ENCODE peak calls at places on chromosome 22, in six cellular contexts. J, P, M, O, Z and Y are unnamed samples.

GRCh38 chr22:40898850-40899357 is 37.0 kb upstream of the DNAJB7 start:
- DNase-seq in J (no peak), P (peak), M (peak), O (no peak), Z (peak), Y (peak)

GRCh38 chr22:18095101-18095805 is 15.4 kb upstream of the TUBA8 start:
- DNase-seq in J (no peak), P (peak), M (no peak), O (no peak), Z (no peak), Y (no peak)

GRCh38 chr22:40857309-40857851 is 432 bp downstream of the XPNPEP3 start:
- DNase-seq in J (no peak), P (no peak), M (no peak), O (no peak), Z (no peak), Y (no peak)

GRCh38 chr22:48585916-48586798 is 1241.5 kb downstream of the BRD1 start:
- DNase-seq in J (no peak), P (no peak), M (no peak), O (no peak), Z (no peak), Y (no peak)

GRCh38 chr22:36741968-36742367 is 34.0 kb downstream of the IFT27 start:
- DNase-seq in J (no peak), P (no peak), M (no peak), O (peak), Z (no peak), Y (no peak)

GRCh38 chr22:22201185-22201924 is 43.2 kb upstream of the VPREB1 start:
- DNase-seq in J (no peak), P (no peak), M (peak), O (peak), Z (peak), Y (peak)

GRCh38 chr22:47174671-47175111 is 412.2 kb downstream of the TBC1D22A start:
- DNase-seq in J (no peak), P (no peak), M (peak), O (peak), Z (no peak), Y (no peak)

GRCh38 chr22:32106930-32107329 is 52.2 kb downstream of the C22orf42 start:
- DNase-seq in J (no peak), P (peak), M (no peak), O (no peak), Z (peak), Y (no peak)

GRCh38 chr22:23237201-23237798 is 57.0 kb downstream of the BCR start:
- DNase-seq in J (no peak), P (peak), M (no peak), O (no peak), Z (peak), Y (no peak)

GRCh38 chr22:19615867-19616581 is 91.8 kb upstream of the CLDN5 start:
- DNase-seq in J (no peak), P (no peak), M (no peak), O (no peak), Z (no peak), Y (no peak)

GRCh38 chr22:44023404-44024287 is 456 bp upstream of the PARVB start:
- DNase-seq in J (peak), P (peak), M (peak), O (peak), Z (peak), Y (no peak)

GRCh38 chr22:47602732-47603131 is 840.3 kb downstream of the TBC1D22A start:
- DNase-seq in J (no peak), P (no peak), M (no peak), O (no peak), Z (no peak), Y (no peak)

GRCh38 chr22:19497245-19497644 is 17.5 kb downstream of the CDC45 start:
- DNase-seq in J (no peak), P (peak), M (no peak), O (peak), Z (no peak), Y (peak)

GRCh38 chr22:48972979-48973693 is 854.5 kb downstream of the BRD1 start:
- DNase-seq in J (no peak), P (no peak), M (no peak), O (no peak), Z (no peak), Y (no peak)

GRCh38 chr22:24994070-24994763 is 41.7 kb downstream of the KIAA1671 start:
- DNase-seq in J (peak), P (peak), M (no peak), O (no peak), Z (no peak), Y (peak)
- TF ChIP-seq CTCF in J (peak), P (no peak), M (no peak), O (no peak), Z (no peak), Y (no peak)

GRCh38 chr22:50443801-50444625 is 30.8 kb downstream of the SBF1 start:
- DNase-seq in J (no peak), P (no peak), M (no peak), O (no peak), Z (no peak), Y (no peak)

GRCh38 chr22:50439314-50440250 is 35.3 kb downstream of the SBF1 start:
- DNase-seq in J (no peak), P (no peak), M (peak), O (peak), Z (no peak), Y (no peak)

GRCh38 chr22:50443202-50443601 is 31.6 kb downstream of the SBF1 start:
- DNase-seq in J (no peak), P (no peak), M (no peak), O (no peak), Z (no peak), Y (no peak)

GRCh38 chr22:50440544-50441249 is 34.1 kb downstream of the SBF1 start:
- DNase-seq in J (no peak), P (no peak), M (peak), O (no peak), Z (no peak), Y (no peak)

DNA sequence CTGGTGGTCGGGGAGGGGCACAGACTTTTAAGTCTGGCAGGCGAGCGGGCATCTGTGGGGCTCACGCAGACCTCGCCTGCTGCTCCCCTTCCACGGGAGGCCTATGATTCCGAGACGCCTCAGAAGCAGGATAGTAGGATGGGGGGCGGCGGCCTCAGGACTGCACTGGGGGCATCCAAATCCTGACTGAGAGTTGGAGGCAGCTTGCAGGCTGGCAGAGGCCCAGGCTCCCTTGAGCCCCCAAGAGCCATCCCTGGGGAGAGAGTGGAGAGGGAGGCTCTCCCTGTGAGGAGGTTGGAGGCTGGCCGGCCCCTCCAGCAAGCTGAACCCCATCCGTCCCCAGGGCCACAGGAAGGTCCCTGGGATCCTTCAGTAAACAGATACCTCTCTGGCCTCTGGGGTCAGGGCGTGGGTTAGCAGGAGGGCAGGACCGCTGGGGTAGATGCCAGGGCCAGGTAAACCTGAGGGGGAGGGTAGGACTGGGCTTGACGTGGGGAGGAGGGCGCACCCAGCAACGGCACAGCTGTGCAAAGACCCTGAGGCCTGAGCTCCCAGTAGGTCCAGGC is 33.3 kb downstream of the SBF1 start:
- DNase-seq in J (no peak), P (no peak), M (peak), O (no peak), Z (no peak), Y (no peak)
- TF ChIP-seq CTCF in J (no peak), P (no peak), M (no peak), O (no peak), Z (no peak), Y (no peak)

DNA sequence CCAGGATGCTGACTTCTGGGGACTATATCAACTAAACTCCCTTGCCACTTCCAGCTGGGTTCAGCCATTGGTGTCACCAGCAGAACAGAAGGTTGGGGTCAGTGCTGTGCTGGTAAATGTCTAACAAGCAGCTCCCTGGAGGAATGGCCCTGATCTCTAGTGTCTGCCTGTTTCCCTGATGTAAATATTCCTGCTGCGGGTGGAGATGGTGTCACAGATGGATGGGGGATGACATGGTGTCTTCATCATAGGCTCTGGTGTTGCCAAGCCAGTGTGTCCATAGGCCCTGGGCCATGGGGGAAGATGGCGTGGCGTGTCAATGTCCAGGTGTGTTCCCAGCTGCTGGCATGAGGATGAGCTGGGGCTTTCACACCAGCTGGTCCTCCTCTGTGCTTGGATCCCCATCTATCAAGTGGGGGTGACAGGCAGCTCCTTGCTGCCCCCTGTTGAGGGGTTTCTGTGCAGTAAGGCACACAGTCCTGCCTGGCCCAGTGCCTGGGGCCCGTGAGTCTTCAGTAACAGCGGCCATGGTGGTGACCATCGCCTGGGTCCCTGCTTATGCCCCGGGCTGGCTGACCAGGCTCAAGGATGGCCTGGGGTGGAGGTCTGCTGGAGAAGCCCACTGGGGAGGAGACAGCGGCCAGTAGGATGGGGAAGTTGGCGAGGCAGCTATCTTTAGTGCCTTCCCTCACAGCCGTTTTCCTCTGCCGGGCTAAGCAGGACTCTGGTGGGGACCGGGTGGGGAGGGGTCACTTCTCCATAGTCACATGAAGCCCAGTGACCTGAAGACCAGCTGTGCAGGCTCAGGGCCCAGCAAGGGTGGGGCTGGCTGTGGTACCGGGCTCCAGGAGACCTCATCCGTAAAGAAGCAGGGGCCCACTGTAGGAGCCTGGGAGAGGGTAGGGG is 12.7 kb downstream of the RPL3 start:
- DNase-seq in J (no peak), P (no peak), M (no peak), O (no peak), Z (peak), Y (peak)
- TF ChIP-seq CTCF in J (peak), P (peak), M (peak), O (peak), Z (peak), Y (peak)

GRCh38 chr22:38740116-38740723 is 15.6 kb downstream of the SUN2 start:
- DNase-seq in J (no peak), P (no peak), M (no peak), O (no peak), Z (no peak), Y (no peak)

GRCh38 chr22:38741576-38741975 is 14.2 kb downstream of the SUN2 start:
- DNase-seq in J (no peak), P (no peak), M (no peak), O (no peak), Z (no peak), Y (no peak)

GRCh38 chr22:38739300-38740055 is 16.3 kb downstream of the SUN2 start:
- DNase-seq in J (no peak), P (no peak), M (no peak), O (no peak), Z (no peak), Y (no peak)

GRCh38 chr22:38741166-38741565 is 14.6 kb downstream of the SUN2 start:
- DNase-seq in J (no peak), P (no peak), M (no peak), O (no peak), Z (no peak), Y (no peak)

GRCh38 chr22:38740754-38741153 is 15.0 kb downstream of the SUN2 start:
- DNase-seq in J (no peak), P (no peak), M (no peak), O (no peak), Z (no peak), Y (no peak)
- TF ChIP-seq CTCF in J (no peak), P (no peak), M (no peak), O (no peak), Z (no peak), Y (no peak)

GRCh38 chr22:25702571-25703167 is 39.3 kb upstream of the MYO18B start:
- DNase-seq in J (no peak), P (no peak), M (peak), O (no peak), Z (no peak), Y (no peak)

GRCh38 chr22:25698986-25699385 is 43.0 kb upstream of the MYO18B start:
- DNase-seq in J (no peak), P (no peak), M (no peak), O (no peak), Z (no peak), Y (no peak)

GRCh38 chr22:25700996-25701815 is 40.8 kb upstream of the MYO18B start:
- DNase-seq in J (no peak), P (peak), M (no peak), O (no peak), Z (peak), Y (no peak)

GRCh38 chr22:25704701-25705100 is 37.3 kb upstream of the MYO18B start:
- DNase-seq in J (no peak), P (no peak), M (no peak), O (no peak), Z (no peak), Y (no peak)

GRCh38 chr22:25702046-25702445 is 39.9 kb upstream of the MYO18B start:
- DNase-seq in J (no peak), P (peak), M (no peak), O (no peak), Z (peak), Y (no peak)
- TF ChIP-seq CTCF in J (peak), P (peak), M (peak), O (peak), Z (peak), Y (peak)

GRCh38 chr22:37752189-37753061 is 55.3 kb upstream of the GCAT start:
- DNase-seq in J (peak), P (peak), M (no peak), O (peak), Z (peak), Y (peak)
- TF ChIP-seq CTCF in J (no peak), P (no peak), M (no peak), O (peak), Z (no peak), Y (peak)